ENCODE peak calls at places on chromosomes 7 and 10, in four cellular contexts. F is HFFc6, O is PC-9, W is tibial artery. D is an unnamed sample.

GRCh38 chr7:155879592-155879991 is 67.3 kb upstream of the SHH start:
- DNase-seq in F (no peak), O (no peak), W (no peak), D (no peak)

GRCh38 chr7:131111081-131111576 is 216.5 kb upstream of the MKLN1 start:
- DNase-seq in F (peak; percentile 75), W (no peak), O (peak; percentile 29), D (no peak)

GRCh38 chr10:73838827-73839226 is 27.4 kb upstream of the NDST2 start:
- DNase-seq in W (no peak), F (no peak), O (no peak), D (no peak)

GRCh38 chr7:44401692-44402091 is 76.3 kb upstream of the CAMK2B start:
- DNase-seq in W (no peak), F (no peak), O (no peak), D (no peak)

GRCh38 chr7:121575194-121575766 is 179.2 kb upstream of the FAM3C start:
- DNase-seq in O (no peak), W (no peak), F (no peak), D (no peak)

GRCh38 chr10:93916257-93917063 is 22.7 kb downstream of the SLC35G1 start:
- DNase-seq in O (no peak), W (no peak), F (peak; percentile 38), D (no peak)

GRCh38 chr7:121475806-121476205 is 79.7 kb upstream of the FAM3C start:
- DNase-seq in W (no peak), O (no peak), F (no peak), D (no peak)

GRCh38 chr7:11517853-11518252 is 314.1 kb downstream of the THSD7A start:
- DNase-seq in W (no peak), F (no peak), O (no peak), D (no peak)

GRCh38 chr7:3639253-3639652 is 338.2 kb downstream of the SDK1 start:
- DNase-seq in O (no peak), F (no peak), W (no peak), D (no peak)

GRCh38 chr10:21924511-21924910 is 79.0 kb downstream of the DNAJC1 start:
- DNase-seq in W (no peak), O (no peak), F (no peak), D (no peak)

GRCh38 chr10:82190432-82191260 is 315.7 kb downstream of the NRG3 start:
- DNase-seq in F (no peak), W (no peak), O (no peak), D (no peak)

GRCh38 chr10:100100651-100101525 is 19.2 kb upstream of the CPN1 start:
- DNase-seq in O (peak; percentile 1), W (no peak), F (peak; percentile 63), D (no peak)

GRCh38 chr10:132961864-132962622 is 19.7 kb upstream of the CFAP46 start:
- DNase-seq in F (peak; percentile 64), W (peak; percentile 57), O (peak; percentile 49), D (peak; percentile 56)

GRCh38 chr7:30157217-30157616 is 22.4 kb downstream of the MTURN start:
- DNase-seq in F (no peak), W (no peak), O (no peak), D (no peak)

GRCh38 chr7:159092701-159093121 is 52.0 kb downstream of the VIPR2 start:
- DNase-seq in O (no peak), W (peak; percentile 63), F (no peak), D (no peak)

GRCh38 chr7:46131916-46132795 is 211.1 kb upstream of the IGFBP3 start:
- DNase-seq in F (no peak), W (no peak), O (no peak), D (no peak)

GRCh38 chr7:55366461-55367138 is 1.5 kb downstream of the LANCL2 start:
- DNase-seq in W (no peak), O (peak; percentile 14), F (no peak), D (peak; percentile 8)

GRCh38 chr10:89122431-89123066 is 84.6 kb downstream of the CH25H start:
- DNase-seq in F (no peak), O (no peak), W (no peak), D (no peak)

GRCh38 chr10:34715511-34716187 is 99.4 kb downstream of the PARD3 start:
- DNase-seq in O (no peak), W (no peak), F (no peak), D (no peak)

GRCh38 chr10:436911-437665 is 252.4 kb downstream of the DIP2C start:
- DNase-seq in O (no peak), W (no peak), F (no peak), D (no peak)

GRCh38 chr10:69787681-69788080 is 14.0 kb upstream of the COL13A1 start:
- DNase-seq in F (no peak), W (no peak), O (no peak), D (no peak)

GRCh38 chr10:69780070-69780469 is 21.6 kb upstream of the COL13A1 start:
- DNase-seq in W (no peak), F (no peak), O (no peak), D (no peak)

GRCh38 chr10:69789164-69789576 is 12.5 kb upstream of the COL13A1 start:
- DNase-seq in F (no peak), O (no peak), W (no peak), D (peak; percentile 21)

GRCh38 chr10:69786791-69787190 is 14.9 kb upstream of the COL13A1 start:
- DNase-seq in W (no peak), O (no peak), F (peak; percentile 55), D (no peak)

DNA sequence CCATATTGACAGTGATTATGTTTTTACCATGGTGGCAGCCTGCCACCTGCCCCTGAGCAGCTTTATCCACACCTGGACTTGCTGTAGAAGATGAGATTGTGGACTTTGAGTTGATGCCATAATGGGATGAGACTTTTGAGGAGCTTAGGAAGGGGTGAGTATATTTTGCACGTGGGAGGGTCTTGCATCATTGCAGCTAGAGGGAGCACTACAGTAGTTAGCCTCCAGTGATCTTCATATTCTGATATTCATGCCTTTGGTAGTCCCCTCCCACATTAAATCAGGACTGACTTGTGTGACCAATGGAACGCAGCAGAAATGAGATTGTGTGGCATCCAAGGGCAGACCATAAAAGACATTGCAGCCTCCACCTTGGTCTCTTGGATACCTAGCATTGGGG is 18.2 kb upstream of the COL13A1 start:
- DNase-seq in W (no peak), O (no peak), F (no peak), D (no peak)
- TF ChIP-seq CTCF in W (no peak), O (no peak), F (peak; percentile 41), D (no peak)

GRCh38 chr10:4511559-4511958 is 314.4 kb upstream of the AKR1E2 start:
- DNase-seq in O (no peak), F (no peak), W (no peak), D (no peak)

GRCh38 chr10:4509405-4509804 is 316.6 kb upstream of the AKR1E2 start:
- DNase-seq in W (no peak), F (no peak), O (no peak), D (no peak)

GRCh38 chr10:4514445-4515108 is 311.4 kb upstream of the AKR1E2 start:
- DNase-seq in F (no peak), O (no peak), W (peak; percentile 73), D (no peak)

GRCh38 chr10:4515711-4516110 is 310.3 kb upstream of the AKR1E2 start:
- DNase-seq in O (no peak), W (no peak), F (no peak), D (no peak)

GRCh38 chr10:4512557-4513286 is 313.3 kb upstream of the AKR1E2 start:
- DNase-seq in W (no peak), F (peak; percentile 57), O (peak; percentile 3), D (no peak)
- TF ChIP-seq CTCF in W (peak; percentile 36), F (peak; percentile 81), O (peak; percentile 33), D (peak; percentile 63)

GRCh38 chr7:52749880-52750279 is 285.6 kb upstream of the POM121L12 start:
- DNase-seq in O (no peak), W (no peak), F (no peak), D (no peak)
- TF ChIP-seq CTCF in O (no peak), W (no peak), F (no peak), D (peak; percentile 29)

GRCh38 chr7:49791089-49791741 is 17.8 kb downstream of the VWC2 start:
- DNase-seq in O (no peak), F (no peak), W (no peak), D (peak; percentile 40)
- TF ChIP-seq CTCF in O (peak; percentile 60), F (no peak), W (peak; percentile 21), D (peak; percentile 75)

GRCh38 chr10:86362129-86362527 is 4.5 kb downstream of the GRID1 start:
- DNase-seq in F (no peak), O (no peak), W (peak; percentile 15), D (no peak)

GRCh38 chr10:86362566-86363183 is 3.9 kb downstream of the GRID1 start:
- DNase-seq in O (no peak), W (peak; percentile 14), F (no peak), D (no peak)

GRCh38 chr10:86363833-86364511 is 2.6 kb downstream of the GRID1 start:
- DNase-seq in W (peak; percentile 18), F (no peak), O (no peak), D (no peak)

GRCh38 chr10:86364551-86365345 is 1.8 kb downstream of the GRID1 start:
- DNase-seq in W (peak; percentile 18), O (no peak), F (no peak), D (peak; percentile 25)

GRCh38 chr10:86363184-86363832 is 3.3 kb downstream of the GRID1 start:
- DNase-seq in W (peak; percentile 22), O (peak; percentile 46), F (no peak), D (peak; percentile 48)
- TF ChIP-seq CTCF in W (no peak), O (no peak), F (no peak), D (peak; percentile 66)

DNA sequence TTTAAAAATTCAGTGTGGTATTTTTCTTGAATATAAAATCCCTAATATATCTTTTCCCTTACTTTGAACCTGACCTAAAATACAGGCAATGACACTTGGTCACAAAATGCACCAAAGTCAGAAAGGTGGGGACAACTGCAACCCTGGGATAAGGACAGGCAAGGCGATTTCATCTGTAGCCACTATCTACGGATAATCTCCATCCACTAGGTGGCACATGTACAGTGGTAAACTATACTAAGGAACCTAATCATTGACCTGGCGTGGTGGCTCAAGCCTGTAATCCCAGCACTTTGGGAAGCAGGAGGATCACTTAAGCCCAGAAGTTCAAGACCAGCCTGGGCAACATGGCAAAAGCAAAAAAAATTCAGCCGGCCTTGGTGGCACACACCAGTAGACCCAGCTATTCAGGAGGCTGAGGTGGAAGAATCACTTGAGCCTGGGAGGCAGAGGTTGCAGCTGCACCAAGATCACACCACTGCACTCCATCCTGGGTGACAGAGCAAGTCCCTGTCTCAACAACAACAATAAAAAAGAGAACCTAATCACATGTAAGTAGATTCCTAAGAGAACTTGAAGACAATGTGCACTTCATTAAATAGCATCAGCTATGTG is 98.9 kb downstream of the KMT2C start:
- DNase-seq in O (no peak), F (peak; percentile 41), W (peak; percentile 25), D (peak; percentile 10)
- TF ChIP-seq CTCF in O (peak; percentile 72), F (peak; percentile 77), W (peak; percentile 43), D (peak; percentile 65)

DNA sequence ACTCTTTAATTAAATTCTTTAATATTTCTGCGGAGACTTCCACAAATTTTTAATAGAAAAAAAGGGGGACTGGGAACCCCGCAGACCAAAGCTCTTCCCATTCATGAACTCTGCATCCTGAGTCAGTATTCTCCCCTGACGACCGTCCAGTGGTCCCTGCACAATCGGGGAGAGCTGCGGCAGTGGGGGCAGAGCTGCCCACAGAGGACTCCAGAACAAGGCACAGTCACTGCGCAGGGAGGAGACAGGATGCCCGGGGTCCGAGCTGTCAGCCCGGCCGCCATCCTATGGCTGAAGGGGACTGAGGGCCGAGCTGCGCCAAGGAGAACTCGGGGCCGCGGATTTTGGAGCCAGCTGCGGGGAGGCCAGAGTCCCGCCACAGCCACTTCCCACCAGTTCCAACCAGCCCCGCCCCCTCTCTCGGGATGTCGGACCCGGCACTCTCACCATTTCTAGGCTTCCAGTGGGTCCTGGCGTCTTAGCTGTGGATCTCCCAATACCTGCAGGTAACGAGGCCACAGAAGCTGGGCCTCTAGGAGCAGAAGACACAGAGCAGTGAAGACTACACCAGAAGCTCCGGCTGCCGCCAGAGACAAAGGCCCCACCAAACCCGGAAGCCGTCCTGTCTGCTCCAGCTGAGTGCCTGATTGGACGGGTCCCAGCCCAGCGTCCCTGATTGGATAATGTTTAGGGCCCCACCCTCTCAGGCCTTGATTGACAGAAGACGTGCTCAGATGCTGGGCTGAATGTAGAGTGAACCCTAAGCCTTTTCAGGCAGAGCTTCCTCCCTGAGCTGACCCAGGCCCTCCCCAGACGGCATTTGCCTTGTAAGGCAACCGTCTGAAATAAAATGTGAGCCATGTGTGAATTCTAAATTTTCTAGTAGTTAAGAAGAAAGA is at the start of gene ERV3-1:
- DNase-seq in F (peak; percentile 90), O (peak; percentile 91), W (peak; percentile 98), D (peak; percentile 81)
- TF ChIP-seq CTCF in F (no peak), O (no peak), W (no peak), D (no peak)